ENCODE peak calls at places on chromosomes 4 and X, in four cellular contexts. H is HepG2, G is K562, O is H1. B is an unnamed sample.

GRCh38 chr4:177107288-177107901 is 202.3 kb upstream of the NEIL3 start:
- DNase-seq in G (no peak), O (no peak), H (no peak), B (no peak)

GRCh38 chr4:102858828-102859464 is 9.8 kb upstream of the CISD2 start:
- DNase-seq in G (no peak), O (no peak), H (no peak), B (no peak)

GRCh38 chr4:153064571-153064970 is 128.4 kb downstream of the FHDC1 start:
- DNase-seq in O (peak; percentile 56), H (no peak), G (no peak), B (no peak)

GRCh38 chr4:124872659-124873058 is 160.1 kb upstream of the ANKRD50 start:
- DNase-seq in H (no peak), G (no peak), O (no peak), B (no peak)

GRCh38 chr4:45621926-45622325 is 501.9 kb downstream of the GABRG1 start:
- DNase-seq in H (no peak), O (no peak), G (no peak), B (no peak)

GRCh38 chr4:83180469-83180968 is 66.0 kb upstream of the PLAC8 start:
- DNase-seq in G (no peak), H (no peak), O (no peak), B (no peak)

GRCh38 chr4:175891863-175892262 is 79.8 kb upstream of the GPM6A start:
- DNase-seq in G (no peak), H (peak; percentile 3), O (no peak), B (peak; percentile 38)

GRCh38 chrX:155132110-155132509 is 60.8 kb downstream of the BRCC3 start:
- DNase-seq in H (no peak), O (no peak), G (no peak), B (no peak)

GRCh38 chr4:159860945-159861344 is 758.1 kb downstream of the RAPGEF2 start:
- DNase-seq in H (no peak), O (no peak), G (no peak), B (no peak)

GRCh38 chr4:159856451-159856850 is 753.6 kb downstream of the RAPGEF2 start:
- DNase-seq in H (peak; percentile 4), G (no peak), O (no peak), B (no peak)

DNA sequence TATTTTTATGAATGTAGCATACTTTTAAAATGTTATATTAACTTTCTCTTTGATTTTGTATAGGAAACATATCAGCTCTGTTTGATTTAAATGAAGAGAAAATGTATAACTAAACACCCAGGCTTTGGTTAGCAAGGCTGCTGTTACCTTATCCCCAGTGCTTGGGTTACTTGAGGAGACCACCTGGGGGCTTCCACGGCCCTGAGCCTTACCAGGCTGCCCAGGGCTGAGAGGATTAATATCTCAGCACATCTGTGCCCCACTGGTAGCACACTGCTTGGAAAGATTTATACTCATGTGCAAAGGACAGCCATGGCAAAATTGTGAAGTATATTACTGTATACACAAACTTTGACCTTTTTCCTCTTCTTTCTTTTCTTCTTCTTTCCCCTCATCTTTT is 752.9 kb downstream of the RAPGEF2 start:
- DNase-seq in O (no peak), H (no peak), G (no peak), B (no peak)
- TF ChIP-seq FOSL1 in O (no peak), H (no peak), G (no peak), B (no peak)

GRCh38 chr4:958314-958665 is 15.1 kb downstream of the DGKQ start:
- DNase-seq in O (no peak), H (no peak), G (no peak), B (no peak)

GRCh38 chr4:956531-957230 is 16.7 kb downstream of the DGKQ start:
- DNase-seq in H (no peak), G (no peak), O (no peak), B (no peak)

GRCh38 chr4:957581-958313 is 15.6 kb downstream of the DGKQ start:
- DNase-seq in H (no peak), O (no peak), G (no peak), B (no peak)

GRCh38 chr4:955931-956381 is 17.4 kb downstream of the DGKQ start:
- DNase-seq in H (no peak), O (no peak), G (no peak), B (no peak)

GRCh38 chr4:957231-957580 is 16.2 kb downstream of the DGKQ start:
- DNase-seq in H (no peak), G (no peak), O (no peak), B (no peak)
- TF ChIP-seq ATF3 in H (no peak), G (no peak), O (no peak), B (no peak)

GRCh38 chr4:110619001-110619350 is 3.9 kb downstream of the PITX2 start:
- DNase-seq in O (no peak), H (no peak), G (no peak), B (no peak)
- TF ChIP-seq SP1 in O (no peak), H (no peak), G (no peak), B (no peak)

GRCh38 chr4:28822163-28822562 is 1898.0 kb upstream of the PCDH7 start:
- DNase-seq in H (no peak), G (no peak), O (no peak), B (no peak)
- TF ChIP-seq FOSL1 in H (no peak), G (no peak), O (no peak), B (no peak)

DNA sequence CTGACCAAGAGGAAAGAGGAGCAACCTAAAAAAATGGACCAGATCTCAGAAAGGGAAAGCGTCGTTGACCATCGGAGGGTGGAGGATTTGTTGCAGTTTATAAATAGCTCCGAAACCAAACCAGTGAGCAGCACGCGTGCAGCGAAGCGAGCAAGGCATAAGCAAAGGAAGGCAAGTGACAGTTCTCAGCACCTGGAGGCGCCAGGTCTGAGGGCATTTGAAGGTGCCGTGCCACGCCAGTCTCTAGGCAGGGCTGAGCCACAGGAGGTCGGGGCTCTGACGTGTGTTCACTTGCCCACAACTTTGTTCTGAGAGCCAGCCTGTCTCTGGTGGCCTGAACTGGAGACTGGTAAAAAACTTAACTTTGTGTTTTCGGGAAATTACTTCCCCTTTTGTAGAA is 59.7 kb downstream of the TNIP2 start:
- DNase-seq in H (no peak), G (no peak), O (no peak), B (no peak)
- TF ChIP-seq ATF3 in H (no peak), G (no peak), O (no peak), B (no peak)

DNA sequence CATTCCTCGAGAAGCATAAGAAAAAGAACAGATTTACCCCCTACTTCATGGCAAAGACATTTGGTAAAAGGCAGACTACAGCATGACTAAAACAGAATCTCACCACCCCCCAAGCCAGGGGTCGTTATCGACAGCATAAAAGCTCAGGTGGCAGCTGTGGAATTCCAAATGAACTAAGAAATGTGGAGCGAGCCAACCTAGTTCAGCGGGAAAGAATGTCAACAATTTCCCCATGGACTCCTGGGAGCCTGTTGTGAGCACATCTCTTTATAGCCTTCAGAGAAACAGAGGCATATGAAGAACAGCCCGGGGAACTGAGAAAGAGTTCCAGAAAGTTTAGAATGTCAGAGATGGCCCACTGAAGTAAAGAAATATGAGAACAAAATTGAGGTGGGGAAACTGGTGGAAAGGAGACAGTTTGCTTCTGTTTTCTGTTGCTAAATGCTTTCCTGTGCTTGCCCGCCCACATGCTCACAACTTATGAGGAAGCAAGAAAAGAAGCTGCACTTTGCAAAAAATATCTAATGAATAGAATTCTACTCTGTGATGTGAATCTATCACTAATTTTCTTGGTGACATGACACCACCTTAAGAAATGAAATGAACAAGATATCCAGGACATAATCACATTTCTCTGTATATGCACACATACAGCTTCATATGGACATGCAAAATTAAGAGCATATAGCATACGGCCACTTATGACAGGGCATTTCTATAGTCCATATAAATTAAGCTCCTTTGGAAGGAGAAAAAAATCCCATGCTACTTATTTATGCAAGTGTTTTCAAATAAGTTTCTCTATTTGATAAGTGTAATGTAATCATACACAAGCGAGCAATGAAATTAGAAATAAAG is 135.3 kb upstream of the MID1 start:
- DNase-seq in H (no peak), G (no peak), O (no peak), B (no peak)
- TF ChIP-seq SP1 in H (no peak), G (no peak), O (peak; percentile 71), B (no peak)

GRCh38 chrX:136671006-136671610 is 23.1 kb downstream of the CD40LG start:
- DNase-seq in O (no peak), H (no peak), G (no peak), B (no peak)
- TF ChIP-seq FOSL1 in O (no peak), H (no peak), G (no peak), B (no peak)

DNA sequence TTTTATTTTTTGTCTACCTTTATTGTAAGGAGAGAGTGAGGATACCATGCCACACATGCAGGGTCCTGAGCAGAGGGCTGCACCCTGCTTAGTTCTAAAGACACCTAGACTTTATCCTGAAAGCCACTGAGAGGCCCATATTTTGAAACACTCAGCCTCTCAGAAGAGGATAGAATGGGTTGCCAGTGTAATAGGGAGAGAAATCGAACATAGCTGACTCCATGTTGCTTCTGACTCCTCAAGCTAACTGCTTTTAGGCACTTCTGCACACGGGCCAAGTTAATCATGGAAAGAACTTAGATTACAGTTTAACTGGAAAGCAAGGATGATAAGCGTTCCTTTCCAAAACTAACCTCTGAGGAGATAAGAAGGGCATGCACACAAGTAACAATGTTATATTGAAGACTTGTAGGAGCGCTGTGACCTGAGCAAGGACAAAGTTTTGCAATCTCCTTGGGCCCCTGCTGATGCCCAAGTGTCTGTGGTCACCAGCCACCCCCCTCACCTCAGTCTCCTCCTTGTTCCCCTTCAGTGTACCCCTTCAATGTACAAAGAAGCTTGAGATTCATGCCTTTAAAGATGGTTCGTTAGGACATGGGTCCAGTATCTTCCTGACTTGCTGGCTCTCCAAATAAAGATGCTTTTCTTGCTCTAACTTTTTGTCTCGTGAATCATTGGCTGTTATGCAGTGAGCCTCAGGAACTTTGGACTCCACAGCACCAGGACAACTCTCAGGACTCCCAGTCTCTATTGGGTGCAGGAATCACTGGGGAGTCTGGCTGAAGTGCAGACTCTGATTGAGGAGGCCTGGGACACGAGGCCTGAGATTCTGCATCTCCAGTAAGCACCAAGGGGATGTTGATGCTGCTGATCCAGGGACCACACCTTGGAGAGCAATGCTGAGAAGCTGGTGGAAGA is 25.4 kb upstream of the CD99 start:
- DNase-seq in G (no peak), O (no peak), H (peak; percentile 34), B (no peak)
- TF ChIP-seq ATF3 in G (no peak), O (no peak), H (no peak), B (no peak)

B was measured in HCT116.